ENCODE peak calls at places on chromosomes 3 and 15, in ten cellular contexts. K, J, E, S, F, U, Q, T, V and H are unnamed samples.

GRCh38 chr3:128253150-128253549 is 99.9 kb downstream of the EEFSEC start:
- DNase-seq in K (no peak), J (no peak), E (no peak), S (no peak), F (no peak), U (no peak), Q (no peak), T (no peak), V (no peak), H (no peak)

GRCh38 chr3:173892547-173892946 is 495.0 kb downstream of the NLGN1 start:
- DNase-seq in K (no peak), J (no peak), E (no peak), S (no peak), F (no peak), U (no peak), Q (no peak), T (no peak), V (no peak), H (no peak)

GRCh38 chr15:58138106-58138505 is at the start of gene AQP9:
- DNase-seq in K (no peak), J (no peak), E (no peak), S (no peak), F (no peak), U (no peak), Q (no peak), T (no peak), V (no peak), H (no peak)

GRCh38 chr15:34514251-34514760 is 69.1 kb downstream of the GOLGA8B start:
- DNase-seq in K (no peak), J (no peak), E (no peak), S (peak), F (peak), U (peak), Q (no peak), T (no peak), V (no peak), H (no peak)

GRCh38 chr3:113885050-113885449 is 46.5 kb downstream of the GRAMD1C start:
- DNase-seq in K (no peak), J (no peak), E (no peak), S (no peak), F (no peak), U (no peak), Q (no peak), T (no peak), V (no peak), H (no peak)

GRCh38 chr15:77856718-77857346 is 220.7 kb downstream of the TBC1D2B start:
- DNase-seq in K (no peak), J (no peak), E (no peak), S (no peak), F (no peak), U (no peak), Q (no peak), T (no peak), V (no peak), H (no peak)

GRCh38 chr3:5138214-5138981 is 16.3 kb downstream of the ARL8B start:
- DNase-seq in K (no peak), J (no peak), E (no peak), S (no peak), F (no peak), U (no peak), Q (peak), T (no peak), V (no peak), H (no peak)

GRCh38 chr3:105527949-105528348 is 161.2 kb downstream of the ALCAM start:
- DNase-seq in K (no peak), J (no peak), E (no peak), S (no peak), F (no peak), U (no peak), Q (no peak), T (no peak), V (no peak), H (no peak)

GRCh38 chr3:98982336-98982735 is 80.8 kb upstream of the DCBLD2 start:
- DNase-seq in K (no peak), J (no peak), E (no peak), S (no peak), F (no peak), U (no peak), Q (no peak), T (no peak), V (no peak), H (no peak)

GRCh38 chr3:184443364-184443763 is 63.5 kb downstream of the CHRD start:
- DNase-seq in K (no peak), J (no peak), E (no peak), S (no peak), F (no peak), U (no peak), Q (no peak), T (no peak), V (peak), H (no peak)

GRCh38 chr3:99542771-99543518 is 95.4 kb upstream of the COL8A1 start:
- DNase-seq in K (no peak), J (no peak), E (no peak), S (no peak), F (no peak), U (no peak), Q (no peak), T (no peak), V (no peak), H (no peak)

GRCh38 chr15:78182821-78183220 is 33.7 kb downstream of the IDH3A start:
- DNase-seq in K (no peak), J (no peak), E (no peak), S (no peak), F (no peak), U (no peak), Q (no peak), T (no peak), V (no peak), H (no peak)

GRCh38 chr3:51395493-51396213 is 4.6 kb downstream of the RBM15B start:
- DNase-seq in K (no peak), J (no peak), E (no peak), S (no peak), F (no peak), U (no peak), Q (no peak), T (no peak), V (no peak), H (no peak)
- TF ChIP-seq POLR2A in K (no peak), J (no peak), E (no peak), S (peak), F (no peak), U (no peak), Q (no peak), T (no peak), V (no peak), H (no peak)

GRCh38 chr3:155938409-155938808 is 68.0 kb downstream of the GMPS start:
- DNase-seq in K (no peak), J (no peak), E (no peak), S (no peak), F (no peak), U (no peak), Q (no peak), T (no peak), V (no peak), H (no peak)
- TF ChIP-seq EP300 in K (no peak), J (no peak), E (no peak), S (no peak), F (no peak), U (no peak), Q (no peak), T (no peak), V (no peak), H (no peak)

DNA sequence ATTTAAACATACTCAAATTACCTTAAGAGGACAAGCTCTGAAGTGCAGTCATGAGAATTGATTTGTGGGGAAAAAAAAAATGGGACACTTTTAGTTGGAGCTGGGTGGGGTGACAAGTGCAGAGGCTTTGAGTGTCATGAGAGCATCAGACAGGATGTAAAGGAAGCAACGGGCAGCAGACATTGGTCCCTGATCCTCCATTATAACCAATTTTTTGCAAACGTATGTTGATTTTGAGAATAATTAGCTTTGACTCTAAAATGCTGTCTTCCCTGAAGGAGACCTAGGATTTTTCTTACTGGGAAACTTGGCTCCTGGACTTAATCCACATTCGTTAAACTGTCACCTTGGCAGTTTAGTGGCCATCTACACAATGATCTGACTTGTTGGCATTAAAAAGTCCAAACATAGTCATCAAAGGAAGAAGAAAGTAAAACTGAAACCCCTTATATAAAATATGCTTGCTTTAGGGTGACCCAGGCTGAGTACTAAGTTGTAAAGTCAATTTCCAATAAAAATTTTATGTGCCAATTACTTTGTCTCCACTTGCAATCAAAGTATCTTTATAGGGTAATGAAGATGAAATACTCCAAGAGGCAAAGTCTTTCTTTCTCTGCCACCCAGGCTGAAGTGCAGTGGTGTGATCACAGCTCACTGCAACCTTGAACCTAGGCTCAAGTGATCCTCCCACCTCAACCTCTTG is 45.6 kb downstream of the BCL2L10 start:
- DNase-seq in K (no peak), J (no peak), E (no peak), S (no peak), F (peak), U (no peak), Q (no peak), T (no peak), V (no peak), H (no peak)
- TF ChIP-seq POLR2A in K (no peak), J (no peak), E (no peak), S (peak), F (no peak), U (no peak), Q (no peak), T (no peak), V (no peak), H (no peak)

DNA sequence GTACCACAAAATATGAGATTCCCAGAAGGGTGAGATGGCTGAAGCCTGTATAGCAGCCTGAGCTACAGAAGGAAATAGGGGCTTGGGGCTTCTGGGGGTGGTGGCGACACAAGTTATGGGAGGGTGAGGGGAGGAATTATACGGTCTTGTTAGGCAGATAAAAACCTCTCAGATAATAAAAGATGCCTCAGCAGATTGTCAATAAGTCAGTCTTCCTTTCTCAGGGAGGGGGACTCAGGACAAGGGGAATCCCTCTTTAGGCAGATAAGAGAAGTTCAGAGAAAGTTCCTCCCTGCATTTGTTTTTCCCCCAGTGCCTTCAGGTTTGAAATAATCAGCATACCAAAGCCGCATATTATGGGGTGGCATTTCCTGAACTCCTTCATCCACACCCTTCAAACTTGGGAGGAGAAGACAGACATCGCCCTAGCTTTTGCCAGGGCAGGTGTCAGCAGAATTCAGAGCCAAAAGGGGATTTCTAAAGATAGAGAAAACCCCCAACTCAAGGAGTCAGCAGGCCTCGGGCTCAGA is 8.4 kb downstream of the PPCDC start:
- DNase-seq in K (no peak), J (no peak), E (no peak), S (no peak), F (no peak), U (no peak), Q (no peak), T (no peak), V (no peak), H (no peak)
- TF ChIP-seq EP300 in K (no peak), J (no peak), E (no peak), S (no peak), F (no peak), U (no peak), Q (no peak), T (no peak), V (no peak), H (no peak)

DNA sequence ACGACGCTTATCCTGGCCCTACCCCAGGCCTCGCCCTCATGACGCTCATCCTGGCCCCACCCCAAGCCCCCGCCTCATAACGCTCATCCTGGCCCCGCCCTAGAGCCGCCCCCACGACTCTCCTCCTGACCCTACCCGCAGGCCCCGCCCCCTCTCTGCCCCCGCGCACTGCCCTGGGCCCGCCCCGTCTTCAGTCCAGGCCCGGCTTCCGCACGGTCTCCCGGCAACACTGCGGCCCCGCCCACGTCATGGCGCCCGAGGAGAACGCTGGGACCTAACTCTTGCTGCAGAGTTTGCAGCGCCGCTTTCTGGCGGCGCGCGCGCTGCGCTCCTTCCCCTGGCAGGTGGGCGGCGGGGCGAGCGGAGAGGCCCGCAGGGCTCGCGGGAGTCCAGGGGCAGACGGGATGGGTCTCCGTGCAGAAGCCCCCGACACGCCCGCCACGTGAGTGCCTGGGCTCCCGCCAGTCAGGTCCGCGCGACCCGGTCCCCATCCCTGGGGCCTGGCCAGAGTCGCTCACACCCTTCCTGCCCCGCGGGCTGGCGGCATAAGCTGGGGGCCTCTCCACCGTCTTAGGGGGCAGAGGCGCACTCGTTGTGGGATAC is 52.5 kb upstream of the ROPN1B start:
- DNase-seq in K (peak), J (peak), E (no peak), S (peak), F (peak), U (peak), Q (peak), T (peak), V (peak), H (peak)
- TF ChIP-seq POLR2A in K (no peak), J (no peak), E (no peak), S (peak), F (peak), U (peak), Q (peak), T (peak), V (no peak), H (peak)

GRCh38 chr15:63860161-63860954 is 26.6 kb upstream of the HERC1 start:
- DNase-seq in K (no peak), J (no peak), E (no peak), S (peak), F (peak), U (no peak), Q (no peak), T (no peak), V (no peak), H (no peak)
- TF ChIP-seq EP300 in K (no peak), J (no peak), E (no peak), S (no peak), F (no peak), U (no peak), Q (no peak), T (no peak), V (no peak), H (no peak)

DNA sequence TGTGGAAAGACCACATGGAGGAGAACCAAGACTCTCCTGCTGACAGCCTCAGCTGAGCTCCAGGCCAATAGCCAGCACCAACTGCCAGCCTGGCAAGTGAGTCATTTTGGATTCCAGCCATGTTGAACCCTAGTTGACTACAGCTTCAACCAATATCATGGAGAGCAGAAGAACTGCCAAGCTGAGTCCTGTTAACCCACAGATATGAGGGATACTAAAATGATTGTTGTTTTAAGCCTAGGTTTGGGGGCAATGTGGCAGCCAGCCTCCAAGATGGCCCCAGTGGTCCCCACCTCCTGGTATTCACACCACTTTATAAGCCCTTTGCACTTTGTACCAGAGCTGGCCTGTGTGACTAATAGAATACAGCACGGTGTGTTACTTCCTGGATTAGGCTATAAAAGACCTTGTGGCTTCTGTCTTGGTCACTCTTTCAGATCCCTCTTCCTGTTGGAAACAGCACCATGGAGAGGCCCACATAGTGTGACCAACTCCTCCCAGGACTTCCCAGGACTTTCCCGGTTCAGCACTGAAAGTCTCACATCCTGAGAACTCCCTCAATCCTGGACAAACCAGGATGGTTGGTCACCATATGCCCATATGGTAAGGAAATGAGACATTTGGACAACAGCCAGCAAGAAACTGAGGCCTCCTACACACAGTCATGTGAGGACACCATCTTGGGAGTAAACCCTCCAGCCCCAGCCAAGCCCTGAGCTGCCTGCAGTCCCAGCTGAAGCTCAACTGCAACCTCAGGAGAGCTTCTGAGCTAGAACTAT is 32.4 kb upstream of the CDV3 start:
- DNase-seq in K (no peak), J (no peak), E (no peak), S (no peak), F (peak), U (peak), Q (peak), T (peak), V (no peak), H (no peak)
- TF ChIP-seq POLR2A in K (no peak), J (no peak), E (no peak), S (no peak), F (peak), U (no peak), Q (no peak), T (no peak), V (no peak), H (no peak)